ENCODE peak calls at places on chromosomes 6 and 20, in five cellular contexts. D is cardiac fibroblast, I is fibroblast of lung, E is astrocyte of the spinal cord, B is ovary. T is an unnamed sample.

GRCh38 chr20:22611636-22612035 is 27.3 kb upstream of the FOXA2 start:
- DNase-seq in D (no peak), I (no peak), E (no peak), B (no peak), T (no peak)

GRCh38 chr20:47293524-47294157 is 62.9 kb downstream of the ZMYND8 start:
- DNase-seq in E (no peak), D (no peak), B (no peak), I (no peak), T (no peak)

GRCh38 chr6:73364121-73364520 is 1.7 kb downstream of the KHDC3L start:
- DNase-seq in I (no peak), D (no peak), E (no peak), B (no peak), T (no peak)

GRCh38 chr6:55069132-55069781 is 105.1 kb upstream of the HCRTR2 start:
- DNase-seq in D (peak), B (no peak), E (peak), I (peak), T (peak)

GRCh38 chr6:168524644-168525043 is 83.7 kb downstream of the SMOC2 start:
- DNase-seq in I (no peak), D (no peak), B (no peak), E (no peak), T (no peak)

GRCh38 chr6:165508321-165508889 is 154.6 kb downstream of the PDE10A start:
- DNase-seq in B (no peak), E (no peak), D (no peak), I (no peak), T (no peak)

GRCh38 chr20:45322952-45323383 is 14.9 kb upstream of the MATN4 start:
- DNase-seq in D (peak), E (no peak), B (no peak), I (peak), T (no peak)

GRCh38 chr20:45088247-45088646 is 12.7 kb downstream of the KCNS1 start:
- DNase-seq in B (no peak), D (peak), I (peak), E (peak), T (peak)

GRCh38 chr20:63086421-63087235 is 79.9 kb upstream of the BHLHE23 start:
- DNase-seq in B (peak), E (no peak), D (no peak), I (no peak), T (no peak)

GRCh38 chr20:266604-267562 is 9.4 kb downstream of the DEFB132 start:
- DNase-seq in D (peak), B (peak), I (peak), E (peak), T (no peak)

GRCh38 chr20:271069-271468 is 13.5 kb downstream of the DEFB132 start:
- DNase-seq in I (no peak), B (no peak), E (no peak), D (no peak), T (no peak)

GRCh38 chr20:270517-270916 is 13.0 kb downstream of the DEFB132 start:
- DNase-seq in E (no peak), I (no peak), B (no peak), D (no peak), T (no peak)

GRCh38 chr20:263701-264100 is 6.2 kb downstream of the DEFB132 start:
- DNase-seq in E (no peak), I (no peak), B (no peak), D (no peak), T (no peak)

DNA sequence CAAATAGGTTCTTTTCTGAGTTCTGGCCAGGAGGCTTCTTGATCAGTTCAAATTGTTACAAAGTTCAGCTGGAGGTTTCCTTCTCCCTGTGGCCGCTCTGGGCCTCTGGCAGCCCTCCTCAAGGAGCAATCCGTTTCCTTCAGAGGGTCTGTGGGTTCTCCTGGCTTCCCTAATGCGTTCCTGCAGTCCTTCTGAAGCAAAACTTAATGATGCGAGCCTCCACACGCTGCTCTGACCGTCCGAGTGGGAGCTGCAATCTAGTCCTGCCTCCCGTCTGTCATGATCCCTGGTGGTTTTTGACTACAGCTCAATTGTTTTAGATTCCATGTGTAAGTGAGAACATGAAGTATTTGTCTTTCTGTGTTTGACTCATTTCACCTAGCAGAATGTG is 8.7 kb downstream of the DEFB132 start:
- DNase-seq in D (no peak), I (no peak), B (no peak), E (no peak), T (no peak)
- H3K4me3 ChIP-seq in D (no peak), I (no peak), B (no peak), E (no peak), T (no peak)

GRCh38 chr6:169618526-169619490 is 83.0 kb downstream of the WDR27 start:
- DNase-seq in E (peak), I (peak), D (peak), B (no peak), T (peak)
- H3K4me3 ChIP-seq in E (no peak), I (no peak), D (no peak), B (no peak), T (no peak)

GRCh38 chr6:42047220-42047590 is 3.1 kb upstream of the TAF8 start:
- DNase-seq in E (no peak), D (no peak), I (no peak), B (no peak), T (no peak)
- H3K4me3 ChIP-seq in E (peak), D (peak), I (peak), B (peak), T (peak)

GRCh38 chr6:30681696-30682180 is 4.7 kb downstream of the PPP1R18 start:
- DNase-seq in E (no peak), B (no peak), I (no peak), D (no peak), T (no peak)
- H3K4me3 ChIP-seq in E (peak), B (peak), I (peak), D (peak), T (peak)

GRCh38 chr20:32563311-32564272 is 21.5 kb downstream of the NOL4L start:
- DNase-seq in E (no peak), I (no peak), D (no peak), B (no peak), T (no peak)

GRCh38 chr20:32565735-32566032 is 19.4 kb downstream of the NOL4L start:
- DNase-seq in I (no peak), B (no peak), E (no peak), D (no peak), T (no peak)

GRCh38 chr20:32564440-32564839 is 20.7 kb downstream of the NOL4L start:
- DNase-seq in B (no peak), D (no peak), I (no peak), E (no peak), T (no peak)

GRCh38 chr20:32566379-32567374 is 18.5 kb downstream of the NOL4L start:
- DNase-seq in E (no peak), I (no peak), B (no peak), D (no peak), T (no peak)

DNA sequence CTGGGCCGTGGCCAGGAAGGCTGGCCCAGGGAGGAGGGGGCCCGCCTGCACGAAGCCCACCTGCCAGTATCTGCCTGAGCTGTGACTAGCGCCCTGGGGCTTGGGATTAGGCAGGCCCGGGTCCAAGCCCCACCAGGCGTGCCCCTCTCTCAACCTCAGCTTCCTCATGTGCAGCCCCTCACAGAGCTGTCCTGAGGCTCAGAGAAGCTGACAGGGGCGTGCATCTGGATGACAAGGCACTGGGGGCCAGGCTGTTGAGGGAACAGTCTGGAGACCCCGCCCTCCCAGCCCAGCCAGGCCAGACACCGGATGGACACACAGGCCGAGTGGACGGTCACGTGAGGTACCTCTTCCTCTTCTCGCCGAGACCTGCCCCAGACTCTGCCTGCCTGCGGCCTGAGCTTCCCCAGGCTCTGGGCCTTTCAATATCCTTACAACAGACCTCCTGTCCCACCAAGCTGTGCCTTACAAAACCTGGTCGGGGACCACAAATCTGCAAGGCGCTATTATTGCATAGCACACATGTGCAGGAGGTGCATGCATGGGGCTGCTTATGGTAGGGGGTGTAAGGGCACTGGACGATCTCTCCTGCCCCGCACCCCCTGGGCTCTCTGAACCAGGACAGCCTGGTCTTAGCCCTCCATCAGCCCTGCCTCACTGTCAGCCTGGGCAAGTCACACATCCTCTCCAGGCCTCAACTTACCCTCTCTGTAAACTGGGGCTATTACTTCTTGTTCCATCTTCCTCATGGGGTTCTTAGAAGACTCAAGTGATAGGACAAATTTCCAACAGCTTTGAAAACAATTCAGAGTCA is 20.0 kb downstream of the NOL4L start:
- DNase-seq in I (no peak), E (no peak), D (no peak), B (no peak), T (no peak)
- H3K4me3 ChIP-seq in I (no peak), E (no peak), D (no peak), B (no peak), T (no peak)

DNA sequence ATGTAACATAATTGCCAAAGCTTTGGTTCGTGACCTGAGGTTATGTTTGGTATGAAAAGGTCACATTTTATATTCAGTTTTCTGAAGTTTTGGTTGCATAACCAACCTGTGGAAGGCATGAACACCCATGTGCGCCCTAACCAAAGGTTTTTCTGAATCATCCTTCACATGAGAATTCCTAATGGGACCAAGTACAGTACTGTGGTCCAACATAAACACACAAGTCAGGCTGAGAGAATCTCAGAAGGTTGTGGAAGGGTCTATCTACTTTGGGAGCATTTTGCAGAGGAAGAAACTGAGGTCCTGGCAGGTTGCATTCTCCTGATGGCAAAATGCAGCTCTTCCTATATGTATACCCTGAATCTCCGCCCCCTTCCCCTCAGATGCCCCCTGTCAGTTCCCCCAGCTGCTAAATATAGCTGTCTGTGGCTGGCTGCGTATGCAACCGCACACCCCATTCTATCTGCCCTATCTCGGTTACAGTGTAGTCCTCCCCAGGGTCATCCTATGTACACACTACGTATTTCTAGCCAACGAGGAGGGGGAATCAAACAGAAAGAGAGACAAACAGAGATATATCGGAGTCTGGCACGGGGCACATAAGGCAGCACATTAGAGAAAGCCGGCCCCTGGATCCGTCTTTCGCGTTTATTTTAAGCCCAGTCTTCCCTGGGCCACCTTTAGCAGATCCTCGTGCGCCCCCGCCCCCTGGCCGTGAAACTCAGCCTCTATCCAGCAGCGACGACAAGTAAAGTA is 547 bp upstream of the ESR1 start:
- DNase-seq in I (no peak), E (peak), B (no peak), D (peak), T (no peak)
- H3K4me3 ChIP-seq in I (no peak), E (no peak), B (peak), D (no peak), T (no peak)

GRCh38 chr6:84037425-84038089 is 4.0 kb downstream of the MRAP2 start:
- DNase-seq in B (no peak), I (no peak), D (no peak), E (no peak), T (no peak)

GRCh38 chr6:84033523-84034451 is at the start of gene MRAP2:
- DNase-seq in I (no peak), D (peak), B (peak), E (peak), T (no peak)

GRCh38 chr6:84035484-84035883 is 1.9 kb downstream of the MRAP2 start:
- DNase-seq in I (no peak), D (no peak), B (no peak), E (no peak), T (no peak)
- H3K4me3 ChIP-seq in I (no peak), D (no peak), B (no peak), E (no peak), T (no peak)

T was measured in skeletal muscle cell.